ENCODE peak calls at places on chromosomes 4 and X, in seven cellular contexts. X, C, S, G, H, A and E are unnamed samples.
A peak's percentile ranks its signal among the peaks of the same experiment; 100 is the strongest.

GRCh38 chrX:10327651-10328050 is 170.9 kb downstream of the CLCN4 start:
- DNase-seq in X (no peak), C (no peak), S (no peak), G (peak; percentile 66), H (no peak), A (no peak), E (peak; percentile 42)

GRCh38 chr4:6925357-6925836 is 15.8 kb downstream of the TBC1D14 start:
- DNase-seq in X (no peak), C (no peak), S (peak; percentile 63), G (no peak), H (no peak), A (no peak), E (no peak)

GRCh38 chr4:40200881-40201797 is 4.3 kb downstream of the RHOH start:
- DNase-seq in X (no peak), C (no peak), S (no peak), G (peak; percentile 46), H (no peak), A (no peak), E (peak; percentile 52)

GRCh38 chr4:8818063-8818881 is 53.4 kb downstream of the HMX1 start:
- DNase-seq in X (no peak), C (no peak), S (peak; percentile 28), G (no peak), H (peak; percentile 60), A (no peak), E (no peak)

GRCh38 chr4:128380306-128380705 is 92.7 kb upstream of the PGRMC2 start:
- DNase-seq in X (no peak), C (no peak), S (no peak), G (no peak), H (no peak), A (no peak), E (no peak)

GRCh38 chr4:134627386-134627785 is 425.8 kb upstream of the PABPC4L start:
- DNase-seq in X (no peak), C (no peak), S (no peak), G (no peak), H (no peak), A (no peak), E (no peak)

GRCh38 chrX:111648802-111649201 is 32.2 kb upstream of the ALG13 start:
- DNase-seq in X (no peak), C (no peak), S (no peak), G (no peak), H (no peak), A (no peak), E (no peak)

GRCh38 chrX:7110821-7111276 is 36.7 kb upstream of the STS start:
- DNase-seq in X (no peak), C (peak; percentile 18), S (no peak), G (no peak), H (no peak), A (peak; percentile 82), E (peak; percentile 39)

GRCh38 chr4:133000012-133000411 is 149.1 kb upstream of the PCDH10 start:
- DNase-seq in X (peak; percentile 47), C (peak; percentile 27), S (no peak), G (no peak), H (no peak), A (peak; percentile 56), E (no peak)

GRCh38 chr4:56372774-56373173 is 14.5 kb downstream of the AASDH start:
- DNase-seq in X (no peak), C (peak; percentile 57), S (no peak), G (no peak), H (no peak), A (no peak), E (peak; percentile 26)

GRCh38 chr4:55001538-55001937 is 123.9 kb downstream of the KDR start:
- DNase-seq in X (no peak), C (no peak), S (no peak), G (no peak), H (no peak), A (no peak), E (no peak)

GRCh38 chrX:67544871-67545771 is 1.3 kb downstream of the AR start:
- DNase-seq in X (peak; percentile 25), C (no peak), S (peak; percentile 34), G (peak; percentile 24), H (no peak), A (no peak), E (peak; percentile 62)

GRCh38 chrX:10467793-10468192 is 152.6 kb downstream of the MID1 start:
- DNase-seq in X (peak; percentile 72), C (no peak), S (no peak), G (no peak), H (no peak), A (no peak), E (peak; percentile 29)

GRCh38 chr4:150235795-150236385 is 157.6 kb downstream of the DCLK2 start:
- DNase-seq in X (peak; percentile 59), C (no peak), S (no peak), G (no peak), H (no peak), A (no peak), E (no peak)

GRCh38 chr4:174828845-174829701 is at the start of gene GLRA3:
- DNase-seq in X (peak; percentile 35), C (peak; percentile 17), S (peak; percentile 68), G (peak; percentile 81), H (no peak), A (peak; percentile 55), E (peak; percentile 42)

GRCh38 chrX:107894038-107894437 is 68.4 kb downstream of the MID2 start:
- DNase-seq in X (peak; percentile 55), C (peak; percentile 57), S (no peak), G (peak; percentile 61), H (no peak), A (peak; percentile 8), E (peak; percentile 69)

GRCh38 chrX:132751043-132751690 is 207.3 kb downstream of the HS6ST2 start:
- DNase-seq in X (no peak), C (no peak), S (no peak), G (no peak), H (no peak), A (peak; percentile 79), E (no peak)

GRCh38 chr4:71446479-71447081 is 107.8 kb downstream of the SLC4A4 start:
- DNase-seq in X (no peak), C (no peak), S (no peak), G (no peak), H (no peak), A (no peak), E (no peak)

GRCh38 chr4:155944516-155944915 is 9.2 kb downstream of the CTSO start:
- DNase-seq in X (no peak), C (no peak), S (no peak), G (no peak), H (no peak), A (no peak), E (peak; percentile 20)

GRCh38 chr4:11720292-11720691 is 291.6 kb upstream of the HS3ST1 start:
- DNase-seq in X (peak; percentile 76), C (peak; percentile 43), S (no peak), G (peak; percentile 21), H (no peak), A (no peak), E (peak; percentile 55)

GRCh38 chr4:132792305-132792704 is 356.8 kb upstream of the PCDH10 start:
- DNase-seq in X (no peak), C (no peak), S (no peak), G (no peak), H (no peak), A (no peak), E (no peak)

GRCh38 chr4:189202869-189203271 is 737.8 kb upstream of the FRG1 start:
- DNase-seq in X (peak; percentile 34), C (peak; percentile 19), S (no peak), G (peak; percentile 19), H (no peak), A (peak; percentile 13), E (peak; percentile 63)

GRCh38 chr4:95638920-95639501 is 90.2 kb upstream of the UNC5C start:
- DNase-seq in X (peak; percentile 51), C (peak; percentile 16), S (no peak), G (no peak), H (no peak), A (peak; percentile 40), E (no peak)

GRCh38 chr4:121253961-121254360 is 89.8 kb upstream of the TNIP3 start:
- DNase-seq in X (no peak), C (no peak), S (no peak), G (no peak), H (no peak), A (peak; percentile 19), E (no peak)

GRCh38 chr4:123651127-123651526 is 254.5 kb downstream of the SPRY1 start:
- DNase-seq in X (peak; percentile 74), C (peak; percentile 55), S (no peak), G (no peak), H (no peak), A (no peak), E (no peak)

DNA sequence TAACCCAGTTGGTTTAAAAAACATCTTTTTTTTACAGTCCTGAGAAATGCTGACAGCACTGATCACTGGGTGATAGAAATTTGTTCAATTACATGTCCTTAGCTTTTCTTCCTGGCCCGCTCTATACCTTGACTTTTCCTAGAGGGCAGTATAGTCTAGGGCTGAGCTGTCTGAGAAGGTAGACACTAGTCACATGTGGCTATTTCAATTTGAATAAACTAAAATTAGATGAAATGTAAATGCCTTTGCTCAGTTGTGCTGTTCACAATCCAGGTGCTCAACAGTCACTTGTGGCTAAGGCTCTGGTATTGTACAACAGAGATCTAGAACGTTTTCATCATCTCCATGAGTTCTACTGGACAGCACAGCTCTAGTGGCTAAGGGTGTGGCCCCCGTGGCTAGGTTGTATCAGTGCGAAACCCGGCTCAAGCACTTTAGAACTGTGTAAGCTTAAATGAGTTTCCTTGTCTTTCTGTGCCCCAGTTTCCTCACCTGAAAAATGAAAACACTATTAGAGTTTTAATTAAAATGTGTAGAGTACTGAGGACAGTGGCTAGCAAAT is 111.6 kb upstream of the WDR17 start:
- DNase-seq in X (no peak), C (no peak), S (no peak), G (peak; percentile 2), H (no peak), A (no peak), E (peak; percentile 8)
- TF ChIP-seq CTCF in X (no peak), C (peak; percentile 38), S (no peak), G (no peak), H (no peak), A (no peak), E (peak; percentile 19)

GRCh38 chr4:69323284-69323683 is 43.0 kb downstream of the UGT2B28 start:
- DNase-seq in X (no peak), C (no peak), S (no peak), G (no peak), H (no peak), A (no peak), E (no peak)
- TF ChIP-seq CTCF in X (no peak), C (no peak), S (no peak), G (no peak), H (no peak), A (no peak), E (no peak)

GRCh38 chrX:118883994-118884393 is 60.4 kb downstream of the ZCCHC12 start:
- DNase-seq in X (no peak), C (no peak), S (no peak), G (no peak), H (no peak), A (no peak), E (no peak)
- TF ChIP-seq CTCF in X (no peak), C (no peak), S (no peak), G (no peak), H (no peak), A (no peak), E (no peak)

DNA sequence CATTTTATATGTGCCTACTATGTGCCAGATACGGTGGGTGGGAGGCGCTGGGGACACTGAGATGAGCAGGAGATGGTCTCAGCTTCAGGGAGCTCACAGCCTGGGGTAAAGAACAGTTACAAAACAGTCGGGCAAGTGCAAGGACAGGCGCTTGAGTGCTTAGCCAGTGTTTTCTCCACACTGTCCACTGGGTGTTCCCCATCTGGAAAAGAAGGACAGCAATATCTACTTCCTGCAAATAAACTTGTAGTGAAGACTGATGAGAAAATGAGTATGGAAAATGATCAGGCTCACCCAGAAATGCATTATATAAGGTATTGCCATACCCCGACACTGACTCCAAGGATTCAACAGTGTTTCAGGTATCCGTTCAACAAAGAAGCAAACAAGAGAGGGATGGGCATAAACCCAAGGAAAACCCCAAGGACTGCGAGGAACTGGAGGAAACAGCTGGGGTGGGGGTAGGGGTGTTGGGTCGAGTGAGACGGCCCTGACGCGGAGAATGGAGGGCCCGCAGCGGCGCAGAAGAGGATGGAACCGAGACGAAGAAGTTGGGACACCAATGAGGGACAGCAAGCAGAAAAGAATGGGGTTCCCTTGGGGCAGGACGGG is 805 bp downstream of the TMEM185A start:
- DNase-seq in X (peak; percentile 60), C (peak; percentile 18), S (no peak), G (peak; percentile 49), H (no peak), A (peak; percentile 21), E (peak; percentile 47)
- TF ChIP-seq CTCF in X (peak; percentile 32), C (peak; percentile 7), S (no peak), G (no peak), H (no peak), A (no peak), E (peak; percentile 14)